ENCODE peak calls at places on chromosomes 1 and 21, in seven cellular contexts. S is RWPE2, E is astrocyte of the cerebellum, N is breast epithelium, O is HAP-1, V is HFF-Myc, M is body of pancreas. K is an unnamed sample.

GRCh38 chr1:65469889-65470340 is 49.4 kb downstream of the LEPR start:
- DNase-seq in E (peak), O (peak), S (no peak), V (no peak), N (no peak), M (no peak), K (no peak)

GRCh38 chr1:24709748-24710416 is 35.4 kb upstream of the CLIC4 start:
- DNase-seq in S (no peak), N (no peak), O (no peak), V (no peak), E (no peak), M (no peak), K (no peak)

GRCh38 chr1:205934788-205935187 is 8.5 kb downstream of the SLC26A9 start:
- DNase-seq in O (no peak), M (no peak), E (no peak), V (no peak), N (no peak), S (no peak), K (no peak)

GRCh38 chr1:29445330-29445729 is 209.0 kb downstream of the PTPRU start:
- DNase-seq in S (no peak), E (no peak), V (no peak), M (no peak), N (peak), O (no peak), K (no peak)

GRCh38 chr1:45687753-45688737 is at the start of gene TMEM69:
- DNase-seq in S (peak), E (peak), V (peak), O (peak), M (peak), N (peak), K (peak)

GRCh38 chr1:185360714-185361113 is 43.7 kb upstream of the IVNS1ABP start:
- DNase-seq in M (no peak), V (no peak), E (no peak), S (no peak), N (no peak), O (no peak), K (no peak)

GRCh38 chr1:21539933-21540332 is 30.7 kb downstream of the ALPL start:
- DNase-seq in V (no peak), E (no peak), M (peak), O (peak), S (no peak), N (peak), K (no peak)

GRCh38 chr1:43653339-43653738 is 3.4 kb downstream of the KDM4A start:
- DNase-seq in O (peak), E (peak), M (no peak), V (peak), N (no peak), S (no peak), K (no peak)

GRCh38 chr1:54229281-54229891 is 29.4 kb downstream of the MRPL37 start:
- DNase-seq in S (no peak), V (no peak), M (peak), E (no peak), N (no peak), O (no peak), K (no peak)

GRCh38 chr1:153599847-153600246 is 13.1 kb downstream of the S100A16 start:
- DNase-seq in N (no peak), M (no peak), V (no peak), S (no peak), E (no peak), O (no peak), K (no peak)

GRCh38 chr1:155322571-155322952 is 1.9 kb downstream of the RUSC1 start:
- DNase-seq in M (no peak), S (no peak), V (no peak), N (no peak), O (peak), E (no peak), K (no peak)

GRCh38 chr1:39505289-39505688 is 13.9 kb downstream of the BMP8A start:
- DNase-seq in E (no peak), V (no peak), O (no peak), N (no peak), M (no peak), S (no peak), K (no peak)

GRCh38 chr1:87804128-87804527 is 475.4 kb downstream of the LMO4 start:
- DNase-seq in O (no peak), S (no peak), N (no peak), V (no peak), M (no peak), E (no peak), K (no peak)

GRCh38 chr1:16068356-16069270 is 4.8 kb downstream of the FAM131C start:
- DNase-seq in M (peak), V (no peak), S (no peak), E (no peak), N (no peak), O (no peak), K (no peak)

GRCh38 chr21:28253378-28253777 is 739.3 kb downstream of the LTN1 start:
- DNase-seq in S (no peak), M (no peak), V (no peak), O (no peak), N (no peak), E (peak), K (no peak)

GRCh38 chr1:44630116-44630515 is 44.2 kb downstream of the TMEM53 start:
- DNase-seq in E (no peak), M (no peak), O (no peak), S (no peak), N (no peak), V (no peak), K (no peak)

GRCh38 chr1:26734501-26735058 is 38.8 kb downstream of the ARID1A start:
- DNase-seq in E (peak), M (no peak), S (no peak), O (no peak), N (no peak), V (no peak), K (no peak)

GRCh38 chr1:116258668-116259419 is 114.2 kb upstream of the ATP1A1 start:
- DNase-seq in O (no peak), V (no peak), M (no peak), S (no peak), N (no peak), E (no peak), K (no peak)

GRCh38 chr1:51829058-51829457 is 49.5 kb downstream of the NRDC start:
- DNase-seq in S (no peak), M (no peak), V (peak), O (no peak), E (no peak), N (no peak), K (no peak)

GRCh38 chr1:25094229-25094628 is 138.1 kb downstream of the SYF2 start:
- DNase-seq in S (no peak), M (no peak), E (no peak), V (no peak), O (no peak), N (no peak), K (no peak)

GRCh38 chr1:151852733-151853132 is 779 bp downstream of the THEM5 start:
- DNase-seq in M (no peak), V (no peak), N (no peak), E (no peak), O (no peak), S (no peak), K (no peak)

GRCh38 chr1:169044296-169044695 is 62.2 kb upstream of the ATP1B1 start:
- DNase-seq in O (no peak), V (no peak), M (no peak), N (no peak), E (no peak), S (no peak), K (no peak)

GRCh38 chr1:56803561-56804156 is 15.5 kb downstream of the FYB2 start:
- DNase-seq in O (peak), E (no peak), V (peak), S (no peak), M (peak), N (no peak), K (peak)

GRCh38 chr1:209937996-209938959 is at the start of gene SYT14:
- DNase-seq in E (no peak), M (peak), V (no peak), O (no peak), S (peak), N (no peak), K (no peak)

GRCh38 chr21:38097789-38098188 is 159.0 kb upstream of the KCNJ15 start:
- DNase-seq in N (no peak), S (no peak), V (no peak), M (no peak), E (no peak), O (no peak), K (no peak)
- H3K4me3 ChIP-seq in N (no peak), S (no peak), V (no peak), M (no peak), E (no peak), O (no peak), K (no peak)

DNA sequence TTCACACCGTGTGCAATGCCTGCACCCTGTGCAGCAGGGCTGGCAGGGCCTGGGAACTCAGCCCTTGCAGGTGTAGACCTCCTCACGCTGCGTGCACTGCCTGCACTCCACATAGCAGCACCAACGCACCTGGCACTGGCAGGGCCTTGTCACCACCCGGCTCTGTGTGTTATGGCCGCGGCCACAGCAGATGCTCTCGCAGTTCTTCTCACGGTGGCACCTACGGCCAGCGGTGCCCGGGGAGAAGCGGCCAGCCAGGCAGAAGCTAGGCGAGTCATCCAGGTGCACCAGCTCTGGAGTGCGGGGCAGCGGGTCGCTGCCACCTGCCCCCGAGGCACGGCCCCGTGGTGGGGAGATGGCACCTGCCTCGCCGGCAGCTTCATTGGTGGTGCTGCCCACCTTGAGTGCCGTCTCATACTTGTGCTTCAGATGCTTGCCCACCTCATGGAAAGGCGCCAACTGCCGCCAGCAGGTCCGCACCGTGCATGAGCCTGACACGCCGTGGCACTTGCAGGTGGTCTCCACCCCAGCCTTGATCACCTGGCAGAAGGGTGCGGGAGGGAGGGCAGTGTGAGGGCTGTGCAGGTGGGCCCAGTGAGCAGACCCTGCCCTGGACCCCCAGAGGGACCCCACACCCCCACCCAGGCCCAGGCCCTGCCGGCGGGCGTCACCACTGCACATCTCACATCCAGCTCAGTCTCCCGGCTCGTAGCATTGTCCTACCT is 26.1 kb downstream of the WNT9A start:
- DNase-seq in V (no peak), S (no peak), O (no peak), E (no peak), N (no peak), M (no peak), K (no peak)
- H3K4me3 ChIP-seq in V (no peak), S (no peak), O (no peak), E (no peak), N (no peak), M (no peak), K (no peak)

DNA sequence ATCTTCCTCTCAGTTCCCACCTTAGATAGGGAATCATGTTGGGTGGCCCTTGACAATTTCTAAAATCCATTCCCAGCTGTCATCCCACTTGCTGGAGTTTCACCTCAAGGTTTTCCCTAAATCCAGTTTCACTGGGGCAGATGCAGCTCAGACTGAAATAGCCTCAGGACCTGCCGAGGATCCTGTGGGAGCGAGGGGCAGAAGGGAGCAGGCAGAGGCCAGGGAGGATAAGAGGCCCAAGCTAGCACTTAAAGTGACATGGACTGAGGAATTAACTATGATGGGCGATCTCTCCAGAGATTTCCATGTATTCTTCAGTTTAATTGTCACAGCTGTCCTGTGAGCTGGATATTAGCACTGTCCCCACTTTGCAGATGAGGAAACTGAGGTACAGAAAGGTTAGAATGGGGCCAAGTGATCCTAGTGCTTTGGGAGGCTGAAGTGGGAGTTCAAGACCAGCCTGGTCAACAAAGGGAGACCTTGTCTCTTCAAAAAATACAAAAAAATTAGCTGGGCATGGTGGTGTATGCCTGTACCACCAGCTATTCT is 2.7 kb downstream of the NBL1 start:
- DNase-seq in O (no peak), E (no peak), S (no peak), M (no peak), N (no peak), V (no peak), K (no peak)
- H3K4me3 ChIP-seq in O (no peak), E (peak), S (no peak), M (no peak), N (peak), V (peak), K (no peak)

GRCh38 chr1:31577515-31578191 is 1.3 kb downstream of the TINAGL1 start:
- DNase-seq in M (no peak), S (no peak), N (no peak), O (no peak), V (no peak), E (no peak), K (no peak)
- H3K4me3 ChIP-seq in M (peak), S (peak), N (peak), O (no peak), V (no peak), E (no peak), K (peak)

GRCh38 chr1:162688521-162688920 is 56.3 kb downstream of the DDR2 start:
- DNase-seq in V (no peak), M (no peak), E (no peak), S (no peak), O (no peak), N (no peak), K (no peak)

GRCh38 chr1:162689745-162690671 is 57.7 kb downstream of the DDR2 start:
- DNase-seq in V (no peak), S (no peak), M (no peak), O (no peak), E (no peak), N (no peak), K (no peak)

GRCh38 chr1:162687870-162688269 is 55.6 kb downstream of the DDR2 start:
- DNase-seq in O (no peak), V (no peak), N (no peak), S (no peak), M (no peak), E (no peak), K (no peak)

GRCh38 chr1:162690672-162691434 is 58.6 kb downstream of the DDR2 start:
- DNase-seq in V (peak), M (no peak), S (peak), O (peak), N (peak), E (peak), K (peak)

GRCh38 chr1:162688931-162689330 is 56.7 kb downstream of the DDR2 start:
- DNase-seq in O (no peak), V (no peak), N (no peak), E (no peak), S (no peak), M (no peak), K (no peak)
- H3K4me3 ChIP-seq in O (no peak), V (no peak), N (no peak), E (no peak), S (no peak), M (no peak), K (no peak)

GRCh38 chr1:927741-928140 is 4.0 kb downstream of the SAMD11 start:
- DNase-seq in O (no peak), N (no peak), S (no peak), V (no peak), M (no peak), E (no peak), K (no peak)

GRCh38 chr1:923991-924618 is 382 bp downstream of the SAMD11 start:
- DNase-seq in E (no peak), N (no peak), V (no peak), O (no peak), M (no peak), S (no peak), K (no peak)

GRCh38 chr1:924619-925323 is 1.0 kb downstream of the SAMD11 start:
- DNase-seq in E (no peak), N (no peak), M (peak), O (peak), S (no peak), V (no peak), K (no peak)

GRCh38 chr1:927234-927633 is 3.5 kb downstream of the SAMD11 start:
- DNase-seq in M (no peak), N (no peak), O (no peak), E (no peak), V (no peak), S (no peak), K (no peak)

DNA sequence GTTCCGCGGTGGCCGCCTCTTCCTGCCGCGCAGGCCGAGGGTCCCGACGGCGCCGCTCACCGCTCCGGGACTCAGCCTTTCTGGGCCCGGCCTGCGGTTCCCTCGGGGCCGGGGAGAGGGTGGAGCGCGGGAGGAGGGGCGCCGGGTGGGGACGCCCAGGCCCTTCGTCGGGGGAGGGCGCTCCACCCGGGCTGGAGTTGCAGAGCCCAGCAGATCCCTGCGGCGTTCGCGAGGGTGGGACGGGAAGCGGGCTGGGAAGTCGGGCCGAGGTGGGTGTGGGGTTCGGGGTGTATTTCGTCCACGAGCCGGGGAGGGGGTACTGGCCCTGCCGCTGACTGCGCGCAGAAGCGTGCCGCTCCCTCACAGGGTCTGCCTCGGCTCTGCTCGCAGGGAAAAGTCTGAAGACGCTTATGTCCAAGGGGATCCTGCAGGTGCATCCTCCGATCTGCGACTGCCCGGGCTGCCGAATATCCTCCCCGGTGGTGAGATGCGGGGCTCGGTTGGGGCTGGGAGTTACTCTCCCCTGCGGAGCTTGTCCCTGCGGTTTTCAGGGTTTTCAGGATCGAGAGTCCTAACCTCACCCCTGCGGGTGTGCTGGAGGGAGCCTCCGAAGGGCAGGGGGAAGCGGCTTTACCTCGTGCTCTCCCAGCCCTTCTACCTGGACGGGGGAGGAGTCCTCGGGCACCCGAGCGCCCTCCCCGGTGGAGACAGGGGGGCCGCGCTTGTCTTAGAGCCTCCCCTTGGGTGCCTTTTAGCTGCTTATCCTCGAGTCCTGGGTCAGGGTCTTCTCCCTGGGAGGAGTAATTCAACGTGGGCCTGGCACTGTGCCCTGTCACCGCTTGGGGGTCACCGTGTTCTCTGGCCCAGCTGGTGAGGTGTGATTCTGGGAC is 2.1 kb downstream of the SAMD11 start:
- DNase-seq in S (no peak), V (no peak), N (no peak), E (no peak), M (no peak), O (peak), K (no peak)
- H3K4me3 ChIP-seq in S (no peak), V (peak), N (peak), E (peak), M (no peak), O (peak), K (peak)

GRCh38 chr1:184053881-184054280 is 2.4 kb downstream of the TSEN15 start:
- DNase-seq in M (no peak), E (no peak), V (no peak), O (no peak), S (no peak), N (no peak), K (no peak)

GRCh38 chr1:184051138-184051484 is 419 bp upstream of the TSEN15 start:
- DNase-seq in V (no peak), E (no peak), M (no peak), O (no peak), N (no peak), S (no peak), K (no peak)

GRCh38 chr1:184052194-184052559 is 647 bp downstream of the TSEN15 start:
- DNase-seq in S (no peak), M (no peak), N (no peak), E (no peak), O (no peak), V (no peak), K (no peak)

GRCh38 chr1:184051485-184052193 is at the start of gene TSEN15:
- DNase-seq in N (peak), E (peak), M (peak), O (peak), V (no peak), S (peak), K (no peak)

GRCh38 chr1:184052750-184053149 is 1.2 kb downstream of the TSEN15 start:
- DNase-seq in V (no peak), E (no peak), S (no peak), M (no peak), O (no peak), N (no peak), K (no peak)
- H3K4me3 ChIP-seq in V (peak), E (peak), S (peak), M (no peak), O (peak), N (peak), K (peak)

GRCh38 chr1:167516404-167517388 is 1.6 kb downstream of the CD247 start:
- DNase-seq in M (no peak), N (no peak), E (no peak), V (no peak), S (no peak), O (no peak), K (no peak)
- H3K4me3 ChIP-seq in M (no peak), N (no peak), E (no peak), V (no peak), S (no peak), O (no peak), K (no peak)

GRCh38 chr1:6275826-6276764 is 15.2 kb upstream of the GPR153 start:
- DNase-seq in O (no peak), N (no peak), M (peak), S (no peak), E (no peak), V (peak), K (no peak)
- H3K4me3 ChIP-seq in O (no peak), N (peak), M (no peak), S (no peak), E (no peak), V (no peak), K (no peak)